ENCODE peak calls at places on chromosomes 2 and 18, in seven cellular contexts. One of them, this sample, is unnamed.

GRCh38 chr2:10031886-10032745 is 11.2 kb upstream of the KLF11 start:
- DNase-seq in AG09319: no peak
- DNase-seq in T1000: no peak
- DNase-seq in CD8-positive, alpha-beta memory T cell: no peak
- DNase-seq in RCC 7860: no peak
- DNase-seq in stimulated activated CD8-positive, alpha-beta memory T cell treated with anti-CD3 and anti-CD28 coated beads, Interleukin-2, amount 100 ng/mL, for 1 hour: no peak
- DNase-seq in HCT116: no peak
- DNase-seq in this sample: no peak

GRCh38 chr18:33576999-33577687 is 876 bp upstream of the ASXL3 start:
- DNase-seq in stimulated activated CD8-positive, alpha-beta memory T cell treated with anti-CD3 and anti-CD28 coated beads, Interleukin-2, amount 100 ng/mL, for 1 hour: no peak
- DNase-seq in T1000: no peak
- DNase-seq in AG09319: no peak
- DNase-seq in CD8-positive, alpha-beta memory T cell: no peak
- DNase-seq in RCC 7860: no peak
- DNase-seq in HCT116: no peak
- DNase-seq in this sample: no peak

GRCh38 chr2:2294183-2294675 is 36.8 kb downstream of the MYT1L start:
- DNase-seq in CD8-positive, alpha-beta memory T cell: no peak
- DNase-seq in stimulated activated CD8-positive, alpha-beta memory T cell treated with anti-CD3 and anti-CD28 coated beads, Interleukin-2, amount 100 ng/mL, for 1 hour: no peak
- DNase-seq in T1000: no peak
- DNase-seq in RCC 7860: no peak
- DNase-seq in AG09319: no peak
- DNase-seq in HCT116: no peak
- DNase-seq in this sample: no peak

GRCh38 chr2:236607471-236608307 is 38.1 kb downstream of the ACKR3 start:
- DNase-seq in CD8-positive, alpha-beta memory T cell: no peak
- DNase-seq in HCT116: no peak
- DNase-seq in RCC 7860: no peak
- DNase-seq in T1000: no peak
- DNase-seq in AG09319: no peak
- DNase-seq in stimulated activated CD8-positive, alpha-beta memory T cell treated with anti-CD3 and anti-CD28 coated beads, Interleukin-2, amount 100 ng/mL, for 1 hour: no peak
- DNase-seq in this sample: no peak

GRCh38 chr18:58572181-58572580 is 56.7 kb downstream of the ALPK2 start:
- DNase-seq in AG09319: peak
- DNase-seq in CD8-positive, alpha-beta memory T cell: no peak
- DNase-seq in RCC 7860: peak
- DNase-seq in HCT116: no peak
- DNase-seq in T1000: peak
- DNase-seq in stimulated activated CD8-positive, alpha-beta memory T cell treated with anti-CD3 and anti-CD28 coated beads, Interleukin-2, amount 100 ng/mL, for 1 hour: no peak
- DNase-seq in this sample: no peak

GRCh38 chr18:54392621-54393023 is 34.9 kb downstream of the C18orf54 start:
- DNase-seq in stimulated activated CD8-positive, alpha-beta memory T cell treated with anti-CD3 and anti-CD28 coated beads, Interleukin-2, amount 100 ng/mL, for 1 hour: no peak
- DNase-seq in T1000: no peak
- DNase-seq in AG09319: peak
- DNase-seq in CD8-positive, alpha-beta memory T cell: peak
- DNase-seq in HCT116: peak
- DNase-seq in RCC 7860: peak
- DNase-seq in this sample: no peak

GRCh38 chr2:241036964-241037421 is 38.6 kb downstream of the SNED1 start:
- DNase-seq in RCC 7860: no peak
- DNase-seq in HCT116: no peak
- DNase-seq in stimulated activated CD8-positive, alpha-beta memory T cell treated with anti-CD3 and anti-CD28 coated beads, Interleukin-2, amount 100 ng/mL, for 1 hour: no peak
- DNase-seq in AG09319: no peak
- DNase-seq in T1000: no peak
- DNase-seq in CD8-positive, alpha-beta memory T cell: no peak
- DNase-seq in this sample: no peak

GRCh38 chr2:109475531-109476210 is 138.1 kb downstream of the SEPTIN10 start:
- DNase-seq in T1000: no peak
- DNase-seq in RCC 7860: no peak
- DNase-seq in stimulated activated CD8-positive, alpha-beta memory T cell treated with anti-CD3 and anti-CD28 coated beads, Interleukin-2, amount 100 ng/mL, for 1 hour: no peak
- DNase-seq in CD8-positive, alpha-beta memory T cell: no peak
- DNase-seq in AG09319: no peak
- DNase-seq in HCT116: no peak
- DNase-seq in this sample: no peak

GRCh38 chr2:30956995-30957394 is 149.7 kb upstream of the CAPN13 start:
- DNase-seq in HCT116: no peak
- DNase-seq in stimulated activated CD8-positive, alpha-beta memory T cell treated with anti-CD3 and anti-CD28 coated beads, Interleukin-2, amount 100 ng/mL, for 1 hour: no peak
- DNase-seq in AG09319: no peak
- DNase-seq in T1000: no peak
- DNase-seq in CD8-positive, alpha-beta memory T cell: no peak
- DNase-seq in RCC 7860: no peak
- DNase-seq in this sample: no peak

GRCh38 chr18:59263566-59264135 is 9.6 kb downstream of the RAX start:
- DNase-seq in HCT116: no peak
- DNase-seq in T1000: no peak
- DNase-seq in stimulated activated CD8-positive, alpha-beta memory T cell treated with anti-CD3 and anti-CD28 coated beads, Interleukin-2, amount 100 ng/mL, for 1 hour: no peak
- DNase-seq in AG09319: no peak
- DNase-seq in CD8-positive, alpha-beta memory T cell: no peak
- DNase-seq in RCC 7860: no peak
- DNase-seq in this sample: no peak

GRCh38 chr2:100624536-100624935 is 61.7 kb downstream of the PDCL3 start:
- DNase-seq in RCC 7860: no peak
- DNase-seq in AG09319: no peak
- DNase-seq in T1000: no peak
- DNase-seq in CD8-positive, alpha-beta memory T cell: no peak
- DNase-seq in stimulated activated CD8-positive, alpha-beta memory T cell treated with anti-CD3 and anti-CD28 coated beads, Interleukin-2, amount 100 ng/mL, for 1 hour: no peak
- DNase-seq in HCT116: no peak
- DNase-seq in this sample: no peak

GRCh38 chr2:45244928-45245327 is 235.7 kb upstream of the SIX2 start:
- DNase-seq in CD8-positive, alpha-beta memory T cell: no peak
- DNase-seq in RCC 7860: no peak
- DNase-seq in T1000: no peak
- DNase-seq in AG09319: no peak
- DNase-seq in HCT116: no peak
- DNase-seq in stimulated activated CD8-positive, alpha-beta memory T cell treated with anti-CD3 and anti-CD28 coated beads, Interleukin-2, amount 100 ng/mL, for 1 hour: no peak
- DNase-seq in this sample: no peak

GRCh38 chr2:64202206-64202864 is 58.1 kb upstream of the PELI1 start:
- DNase-seq in stimulated activated CD8-positive, alpha-beta memory T cell treated with anti-CD3 and anti-CD28 coated beads, Interleukin-2, amount 100 ng/mL, for 1 hour: no peak
- DNase-seq in CD8-positive, alpha-beta memory T cell: no peak
- DNase-seq in RCC 7860: no peak
- DNase-seq in HCT116: no peak
- DNase-seq in T1000: no peak
- DNase-seq in AG09319: peak
- DNase-seq in this sample: no peak

GRCh38 chr18:79682896-79683625 is 3.5 kb downstream of the CTDP1 start:
- DNase-seq in AG09319: no peak
- DNase-seq in CD8-positive, alpha-beta memory T cell: peak
- DNase-seq in RCC 7860: no peak
- DNase-seq in HCT116: no peak
- DNase-seq in T1000: no peak
- DNase-seq in stimulated activated CD8-positive, alpha-beta memory T cell treated with anti-CD3 and anti-CD28 coated beads, Interleukin-2, amount 100 ng/mL, for 1 hour: no peak
- DNase-seq in this sample: no peak

GRCh38 chr2:225207471-225207870 is 165.2 kb upstream of the DOCK10 start:
- DNase-seq in T1000: no peak
- DNase-seq in stimulated activated CD8-positive, alpha-beta memory T cell treated with anti-CD3 and anti-CD28 coated beads, Interleukin-2, amount 100 ng/mL, for 1 hour: no peak
- DNase-seq in RCC 7860: no peak
- DNase-seq in AG09319: no peak
- DNase-seq in CD8-positive, alpha-beta memory T cell: no peak
- DNase-seq in HCT116: no peak
- DNase-seq in this sample: no peak

GRCh38 chr2:150133623-150134022 is 353.8 kb downstream of the RND3 start:
- DNase-seq in RCC 7860: peak
- DNase-seq in stimulated activated CD8-positive, alpha-beta memory T cell treated with anti-CD3 and anti-CD28 coated beads, Interleukin-2, amount 100 ng/mL, for 1 hour: no peak
- DNase-seq in CD8-positive, alpha-beta memory T cell: no peak
- DNase-seq in HCT116: peak
- DNase-seq in T1000: no peak
- DNase-seq in AG09319: peak
- DNase-seq in this sample: no peak

GRCh38 chr2:69366-70344 is 23.4 kb upstream of the FAM110C start:
- DNase-seq in RCC 7860: no peak
- DNase-seq in stimulated activated CD8-positive, alpha-beta memory T cell treated with anti-CD3 and anti-CD28 coated beads, Interleukin-2, amount 100 ng/mL, for 1 hour: no peak
- DNase-seq in T1000: no peak
- DNase-seq in CD8-positive, alpha-beta memory T cell: no peak
- DNase-seq in AG09319: no peak
- DNase-seq in HCT116: no peak
- DNase-seq in this sample: no peak

GRCh38 chr18:54261894-54262293 is 7.4 kb upstream of the POLI start:
- DNase-seq in stimulated activated CD8-positive, alpha-beta memory T cell treated with anti-CD3 and anti-CD28 coated beads, Interleukin-2, amount 100 ng/mL, for 1 hour: no peak
- DNase-seq in HCT116: no peak
- DNase-seq in RCC 7860: no peak
- DNase-seq in AG09319: no peak
- DNase-seq in CD8-positive, alpha-beta memory T cell: no peak
- DNase-seq in T1000: no peak
- DNase-seq in this sample: no peak

GRCh38 chr2:86072271-86072858 is 33.3 kb downstream of the POLR1A start:
- DNase-seq in AG09319: no peak
- DNase-seq in T1000: peak
- DNase-seq in stimulated activated CD8-positive, alpha-beta memory T cell treated with anti-CD3 and anti-CD28 coated beads, Interleukin-2, amount 100 ng/mL, for 1 hour: no peak
- DNase-seq in RCC 7860: no peak
- DNase-seq in CD8-positive, alpha-beta memory T cell: no peak
- DNase-seq in HCT116: no peak
- DNase-seq in this sample: no peak

GRCh38 chr2:112706170-112706664 is 14.6 kb upstream of the NT5DC4 start:
- DNase-seq in CD8-positive, alpha-beta memory T cell: peak
- DNase-seq in AG09319: no peak
- DNase-seq in HCT116: no peak
- DNase-seq in T1000: no peak
- DNase-seq in stimulated activated CD8-positive, alpha-beta memory T cell treated with anti-CD3 and anti-CD28 coated beads, Interleukin-2, amount 100 ng/mL, for 1 hour: no peak
- DNase-seq in RCC 7860: peak
- DNase-seq in this sample: no peak

GRCh38 chr2:187994464-187995331 is 297.0 kb upstream of the GULP1 start:
- DNase-seq in RCC 7860: no peak
- DNase-seq in AG09319: no peak
- DNase-seq in T1000: no peak
- DNase-seq in HCT116: no peak
- DNase-seq in stimulated activated CD8-positive, alpha-beta memory T cell treated with anti-CD3 and anti-CD28 coated beads, Interleukin-2, amount 100 ng/mL, for 1 hour: no peak
- DNase-seq in CD8-positive, alpha-beta memory T cell: no peak
- DNase-seq in this sample: no peak

GRCh38 chr2:1739961-1740713 is 4.2 kb downstream of the PXDN start:
- DNase-seq in RCC 7860: no peak
- DNase-seq in AG09319: no peak
- DNase-seq in CD8-positive, alpha-beta memory T cell: no peak
- DNase-seq in HCT116: no peak
- DNase-seq in T1000: no peak
- DNase-seq in stimulated activated CD8-positive, alpha-beta memory T cell treated with anti-CD3 and anti-CD28 coated beads, Interleukin-2, amount 100 ng/mL, for 1 hour: no peak
- DNase-seq in this sample: no peak

GRCh38 chr2:140157816-140158215 is 1377.6 kb upstream of the NXPH2 start:
- DNase-seq in AG09319: no peak
- DNase-seq in stimulated activated CD8-positive, alpha-beta memory T cell treated with anti-CD3 and anti-CD28 coated beads, Interleukin-2, amount 100 ng/mL, for 1 hour: no peak
- DNase-seq in RCC 7860: no peak
- DNase-seq in CD8-positive, alpha-beta memory T cell: no peak
- DNase-seq in HCT116: no peak
- DNase-seq in T1000: no peak
- DNase-seq in this sample: no peak

GRCh38 chr2:140639628-140640027 is 1491.2 kb downstream of the LRP1B start:
- DNase-seq in stimulated activated CD8-positive, alpha-beta memory T cell treated with anti-CD3 and anti-CD28 coated beads, Interleukin-2, amount 100 ng/mL, for 1 hour: no peak
- DNase-seq in CD8-positive, alpha-beta memory T cell: no peak
- DNase-seq in T1000: no peak
- DNase-seq in RCC 7860: no peak
- DNase-seq in AG09319: no peak
- DNase-seq in HCT116: no peak
- DNase-seq in this sample: no peak

GRCh38 chr2:215137741-215138340 is 585 bp downstream of the ABCA12 start:
- DNase-seq in T1000: no peak
- DNase-seq in RCC 7860: peak
- DNase-seq in AG09319: peak
- DNase-seq in HCT116: peak
- DNase-seq in stimulated activated CD8-positive, alpha-beta memory T cell treated with anti-CD3 and anti-CD28 coated beads, Interleukin-2, amount 100 ng/mL, for 1 hour: no peak
- DNase-seq in CD8-positive, alpha-beta memory T cell: no peak
- DNase-seq in this sample: no peak

GRCh38 chr2:67858886-67859285 is 203.9 kb downstream of the C1D start:
- DNase-seq in CD8-positive, alpha-beta memory T cell: no peak
- DNase-seq in T1000: no peak
- DNase-seq in HCT116: no peak
- DNase-seq in RCC 7860: no peak
- DNase-seq in AG09319: no peak
- DNase-seq in stimulated activated CD8-positive, alpha-beta memory T cell treated with anti-CD3 and anti-CD28 coated beads, Interleukin-2, amount 100 ng/mL, for 1 hour: no peak
- DNase-seq in this sample: no peak

GRCh38 chr18:71426441-71426840 is 1117.7 kb downstream of the CBLN2 start:
- DNase-seq in RCC 7860: no peak
- DNase-seq in T1000: no peak
- DNase-seq in CD8-positive, alpha-beta memory T cell: no peak
- DNase-seq in AG09319: no peak
- DNase-seq in HCT116: no peak
- DNase-seq in stimulated activated CD8-positive, alpha-beta memory T cell treated with anti-CD3 and anti-CD28 coated beads, Interleukin-2, amount 100 ng/mL, for 1 hour: no peak
- DNase-seq in this sample: no peak

GRCh38 chr2:147310335-147311057 is 534.3 kb upstream of the ACVR2A start:
- DNase-seq in HCT116: no peak
- DNase-seq in AG09319: no peak
- DNase-seq in T1000: no peak
- DNase-seq in CD8-positive, alpha-beta memory T cell: no peak
- DNase-seq in RCC 7860: no peak
- DNase-seq in stimulated activated CD8-positive, alpha-beta memory T cell treated with anti-CD3 and anti-CD28 coated beads, Interleukin-2, amount 100 ng/mL, for 1 hour: no peak
- DNase-seq in this sample: no peak

GRCh38 chr2:235468978-235469694 is 24.7 kb upstream of the AGAP1 start:
- DNase-seq in T1000: peak
- DNase-seq in AG09319: peak
- DNase-seq in HCT116: peak
- DNase-seq in stimulated activated CD8-positive, alpha-beta memory T cell treated with anti-CD3 and anti-CD28 coated beads, Interleukin-2, amount 100 ng/mL, for 1 hour: no peak
- DNase-seq in RCC 7860: peak
- DNase-seq in CD8-positive, alpha-beta memory T cell: no peak
- DNase-seq in this sample: no peak

GRCh38 chr2:70532244-70532935 is 21.2 kb downstream of the TGFA start:
- DNase-seq in CD8-positive, alpha-beta memory T cell: no peak
- DNase-seq in AG09319: no peak
- DNase-seq in HCT116: no peak
- DNase-seq in RCC 7860: no peak
- DNase-seq in T1000: no peak
- DNase-seq in stimulated activated CD8-positive, alpha-beta memory T cell treated with anti-CD3 and anti-CD28 coated beads, Interleukin-2, amount 100 ng/mL, for 1 hour: no peak
- DNase-seq in this sample: no peak

GRCh38 chr2:84959045-84959493 is 11.9 kb upstream of the KCMF1 start:
- DNase-seq in stimulated activated CD8-positive, alpha-beta memory T cell treated with anti-CD3 and anti-CD28 coated beads, Interleukin-2, amount 100 ng/mL, for 1 hour: no peak
- DNase-seq in T1000: peak
- DNase-seq in HCT116: peak
- DNase-seq in CD8-positive, alpha-beta memory T cell: no peak
- DNase-seq in RCC 7860: peak
- DNase-seq in AG09319: no peak
- DNase-seq in this sample: no peak

GRCh38 chr2:9428965-9429577 is 5.6 kb downstream of the CPSF3 start:
- DNase-seq in HCT116: no peak
- DNase-seq in CD8-positive, alpha-beta memory T cell: no peak
- DNase-seq in T1000: no peak
- DNase-seq in AG09319: no peak
- DNase-seq in stimulated activated CD8-positive, alpha-beta memory T cell treated with anti-CD3 and anti-CD28 coated beads, Interleukin-2, amount 100 ng/mL, for 1 hour: no peak
- DNase-seq in RCC 7860: no peak
- DNase-seq in this sample: no peak

GRCh38 chr2:181948227-181948626 is 37.4 kb upstream of the PPP1R1C start:
- DNase-seq in HCT116: no peak
- DNase-seq in T1000: no peak
- DNase-seq in stimulated activated CD8-positive, alpha-beta memory T cell treated with anti-CD3 and anti-CD28 coated beads, Interleukin-2, amount 100 ng/mL, for 1 hour: no peak
- DNase-seq in RCC 7860: no peak
- DNase-seq in CD8-positive, alpha-beta memory T cell: no peak
- DNase-seq in AG09319: no peak
- DNase-seq in this sample: no peak

GRCh38 chr18:3066391-3067079 is 53.6 kb upstream of the LPIN2 start:
- DNase-seq in HCT116: no peak
- DNase-seq in stimulated activated CD8-positive, alpha-beta memory T cell treated with anti-CD3 and anti-CD28 coated beads, Interleukin-2, amount 100 ng/mL, for 1 hour: no peak
- DNase-seq in RCC 7860: no peak
- DNase-seq in T1000: no peak
- DNase-seq in CD8-positive, alpha-beta memory T cell: no peak
- DNase-seq in AG09319: no peak
- DNase-seq in this sample: no peak

GRCh38 chr2:212259236-212259635 is 279.4 kb downstream of the ERBB4 start:
- DNase-seq in stimulated activated CD8-positive, alpha-beta memory T cell treated with anti-CD3 and anti-CD28 coated beads, Interleukin-2, amount 100 ng/mL, for 1 hour: no peak
- DNase-seq in T1000: no peak
- DNase-seq in RCC 7860: no peak
- DNase-seq in HCT116: no peak
- DNase-seq in CD8-positive, alpha-beta memory T cell: no peak
- DNase-seq in AG09319: no peak
- DNase-seq in this sample: no peak

GRCh38 chr18:1394426-1394825 is 489.8 kb downstream of the ADCYAP1 start:
- DNase-seq in T1000: no peak
- DNase-seq in HCT116: no peak
- DNase-seq in CD8-positive, alpha-beta memory T cell: no peak
- DNase-seq in stimulated activated CD8-positive, alpha-beta memory T cell treated with anti-CD3 and anti-CD28 coated beads, Interleukin-2, amount 100 ng/mL, for 1 hour: no peak
- DNase-seq in RCC 7860: no peak
- DNase-seq in AG09319: no peak
- DNase-seq in this sample: no peak

GRCh38 chr2:164511738-164512137 is 109.5 kb downstream of the GRB14 start:
- DNase-seq in CD8-positive, alpha-beta memory T cell: no peak
- DNase-seq in RCC 7860: no peak
- DNase-seq in AG09319: no peak
- DNase-seq in T1000: no peak
- DNase-seq in HCT116: no peak
- DNase-seq in stimulated activated CD8-positive, alpha-beta memory T cell treated with anti-CD3 and anti-CD28 coated beads, Interleukin-2, amount 100 ng/mL, for 1 hour: no peak
- DNase-seq in this sample: no peak

GRCh38 chr2:235551965-235552364 is 58.1 kb downstream of the AGAP1 start:
- DNase-seq in RCC 7860: peak
- DNase-seq in HCT116: peak
- DNase-seq in stimulated activated CD8-positive, alpha-beta memory T cell treated with anti-CD3 and anti-CD28 coated beads, Interleukin-2, amount 100 ng/mL, for 1 hour: no peak
- DNase-seq in AG09319: no peak
- DNase-seq in T1000: peak
- DNase-seq in CD8-positive, alpha-beta memory T cell: no peak
- DNase-seq in this sample: no peak